ENCODE peak calls at places on chromosomes 13 and 19, in eight cellular contexts. One of them, this sample, is unnamed.

GRCh38 chr19:55563261-55563690 is 17.4 kb downstream of the ZNF579 start:
- DNase-seq in GM20000: no peak
- DNase-seq in A549: no peak
- DNase-seq in lung: no peak
- DNase-seq in foreskin fibroblast: peak; percentile 43
- DNase-seq in neural crest cell: no peak
- DNase-seq in uterus: peak; percentile 69
- DNase-seq in OCI-LY7: no peak
- DNase-seq in this sample: no peak

GRCh38 chr13:67048793-67049150 is 181.4 kb downstream of the PCDH9 start:
- DNase-seq in neural crest cell: no peak
- DNase-seq in A549: no peak
- DNase-seq in uterus: no peak
- DNase-seq in lung: no peak
- DNase-seq in GM20000: no peak
- DNase-seq in OCI-LY7: no peak
- DNase-seq in foreskin fibroblast: peak; percentile 78
- DNase-seq in this sample: no peak

GRCh38 chr13:70668293-70668692 is 560.0 kb upstream of the KLHL1 start:
- DNase-seq in uterus: no peak
- DNase-seq in OCI-LY7: no peak
- DNase-seq in neural crest cell: no peak
- DNase-seq in lung: peak; percentile 42
- DNase-seq in foreskin fibroblast: no peak
- DNase-seq in A549: no peak
- DNase-seq in GM20000: no peak
- DNase-seq in this sample: no peak

GRCh38 chr19:44258139-44258538 is 1.5 kb upstream of the ZNF233 start:
- DNase-seq in foreskin fibroblast: no peak
- DNase-seq in lung: no peak
- DNase-seq in uterus: no peak
- DNase-seq in GM20000: no peak
- DNase-seq in A549: no peak
- DNase-seq in neural crest cell: no peak
- DNase-seq in OCI-LY7: no peak
- DNase-seq in this sample: no peak

GRCh38 chr19:591099-591958 is 1.6 kb downstream of the HCN2 start:
- DNase-seq in A549: no peak
- DNase-seq in lung: no peak
- DNase-seq in uterus: peak; percentile 38
- DNase-seq in foreskin fibroblast: peak; percentile 52
- DNase-seq in OCI-LY7: no peak
- DNase-seq in GM20000: no peak
- DNase-seq in neural crest cell: peak; percentile 39
- DNase-seq in this sample: no peak

GRCh38 chr13:48244159-48244558 is 11.2 kb downstream of the ITM2B start:
- DNase-seq in uterus: no peak
- DNase-seq in GM20000: no peak
- DNase-seq in lung: no peak
- DNase-seq in A549: no peak
- DNase-seq in neural crest cell: no peak
- DNase-seq in OCI-LY7: no peak
- DNase-seq in foreskin fibroblast: no peak
- DNase-seq in this sample: no peak

GRCh38 chr19:1855828-1856255 is 7.5 kb downstream of the KLF16 start:
- DNase-seq in lung: no peak
- DNase-seq in GM20000: no peak
- DNase-seq in neural crest cell: no peak
- DNase-seq in OCI-LY7: peak; percentile 37
- DNase-seq in A549: no peak
- DNase-seq in foreskin fibroblast: peak; percentile 72
- DNase-seq in uterus: no peak
- DNase-seq in this sample: no peak

GRCh38 chr13:96481482-96481881 is 391.6 kb downstream of the HS6ST3 start:
- DNase-seq in OCI-LY7: no peak
- DNase-seq in foreskin fibroblast: no peak
- DNase-seq in GM20000: no peak
- DNase-seq in A549: no peak
- DNase-seq in neural crest cell: no peak
- DNase-seq in lung: no peak
- DNase-seq in uterus: no peak
- DNase-seq in this sample: no peak

GRCh38 chr19:45821103-45821521 is 6.0 kb upstream of the RSPH6A start:
- DNase-seq in lung: no peak
- DNase-seq in OCI-LY7: no peak
- DNase-seq in foreskin fibroblast: no peak
- DNase-seq in GM20000: no peak
- DNase-seq in neural crest cell: no peak
- DNase-seq in uterus: no peak
- DNase-seq in A549: no peak
- DNase-seq in this sample: no peak

GRCh38 chr19:39187552-39187943 is 9.2 kb upstream of the NCCRP1 start:
- DNase-seq in foreskin fibroblast: no peak
- DNase-seq in uterus: no peak
- DNase-seq in GM20000: no peak
- DNase-seq in neural crest cell: no peak
- DNase-seq in A549: no peak
- DNase-seq in lung: no peak
- DNase-seq in OCI-LY7: no peak
- DNase-seq in this sample: no peak
- TF ChIP-seq CTCF in foreskin fibroblast: no peak
- TF ChIP-seq CTCF in uterus: no peak
- TF ChIP-seq CTCF in GM20000: peak; percentile 14
- TF ChIP-seq CTCF in neural crest cell: peak; percentile 44
- TF ChIP-seq CTCF in A549: peak; percentile 21
- TF ChIP-seq CTCF in lung: no peak
- TF ChIP-seq CTCF in OCI-LY7: peak; percentile 47
- TF ChIP-seq CTCF in this sample: peak; percentile 7

GRCh38 chr19:15269806-15270205 is 37.6 kb upstream of the EPHX3 start:
- DNase-seq in uterus: no peak
- DNase-seq in foreskin fibroblast: no peak
- DNase-seq in OCI-LY7: no peak
- DNase-seq in A549: no peak
- DNase-seq in GM20000: no peak
- DNase-seq in lung: no peak
- DNase-seq in neural crest cell: no peak
- DNase-seq in this sample: no peak
- TF ChIP-seq CTCF in uterus: no peak
- TF ChIP-seq CTCF in foreskin fibroblast: no peak
- TF ChIP-seq CTCF in OCI-LY7: no peak
- TF ChIP-seq CTCF in A549: no peak
- TF ChIP-seq CTCF in GM20000: no peak
- TF ChIP-seq CTCF in lung: no peak
- TF ChIP-seq CTCF in neural crest cell: no peak
- TF ChIP-seq CTCF in this sample: no peak

DNA sequence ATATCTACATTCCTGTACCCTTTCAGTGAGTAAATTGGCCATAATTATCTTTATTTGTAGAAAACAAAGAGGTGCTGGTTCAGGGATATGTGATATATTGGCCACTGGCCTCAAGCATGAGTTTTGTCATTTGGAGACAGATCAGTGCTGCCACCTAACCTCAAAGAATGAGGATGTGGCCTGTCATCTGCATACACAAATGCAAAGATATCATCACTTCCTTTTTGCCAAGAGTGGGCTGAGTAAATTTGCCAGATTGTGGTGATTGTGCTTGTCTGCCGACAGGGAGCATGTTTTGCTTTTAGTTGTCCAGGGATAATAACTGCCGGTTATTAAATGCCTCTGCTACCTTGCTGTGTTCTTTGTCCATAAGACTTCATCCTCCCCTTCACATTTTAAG is 44.2 kb downstream of the WASF3 start:
- DNase-seq in foreskin fibroblast: peak; percentile 37
- DNase-seq in neural crest cell: no peak
- DNase-seq in lung: no peak
- DNase-seq in A549: no peak
- DNase-seq in uterus: no peak
- DNase-seq in GM20000: peak; percentile 10
- DNase-seq in OCI-LY7: peak; percentile 41
- DNase-seq in this sample: peak; percentile 25
- TF ChIP-seq CTCF in foreskin fibroblast: no peak
- TF ChIP-seq CTCF in neural crest cell: no peak
- TF ChIP-seq CTCF in lung: no peak
- TF ChIP-seq CTCF in A549: no peak
- TF ChIP-seq CTCF in uterus: no peak
- TF ChIP-seq CTCF in GM20000: no peak
- TF ChIP-seq CTCF in OCI-LY7: peak; percentile 52
- TF ChIP-seq CTCF in this sample: peak; percentile 10

GRCh38 chr13:106038752-106039151 is 496.7 kb downstream of the EFNB2 start:
- DNase-seq in neural crest cell: no peak
- DNase-seq in lung: no peak
- DNase-seq in GM20000: no peak
- DNase-seq in OCI-LY7: no peak
- DNase-seq in uterus: no peak
- DNase-seq in foreskin fibroblast: peak; percentile 87
- DNase-seq in A549: peak; percentile 5
- DNase-seq in this sample: no peak

GRCh38 chr13:106034201-106034600 is 501.3 kb downstream of the EFNB2 start:
- DNase-seq in A549: no peak
- DNase-seq in neural crest cell: no peak
- DNase-seq in uterus: no peak
- DNase-seq in OCI-LY7: no peak
- DNase-seq in foreskin fibroblast: no peak
- DNase-seq in GM20000: no peak
- DNase-seq in lung: no peak
- DNase-seq in this sample: no peak

GRCh38 chr13:106033634-106034033 is 501.8 kb downstream of the EFNB2 start:
- DNase-seq in foreskin fibroblast: peak; percentile 77
- DNase-seq in A549: peak; percentile 27
- DNase-seq in OCI-LY7: no peak
- DNase-seq in lung: no peak
- DNase-seq in GM20000: no peak
- DNase-seq in uterus: no peak
- DNase-seq in neural crest cell: no peak
- DNase-seq in this sample: no peak

GRCh38 chr13:106041445-106041844 is 494.0 kb downstream of the EFNB2 start:
- DNase-seq in OCI-LY7: no peak
- DNase-seq in GM20000: no peak
- DNase-seq in neural crest cell: no peak
- DNase-seq in A549: no peak
- DNase-seq in foreskin fibroblast: no peak
- DNase-seq in uterus: no peak
- DNase-seq in lung: no peak
- DNase-seq in this sample: no peak

GRCh38 chr13:106036870-106037269 is 498.6 kb downstream of the EFNB2 start:
- DNase-seq in neural crest cell: no peak
- DNase-seq in OCI-LY7: no peak
- DNase-seq in GM20000: no peak
- DNase-seq in lung: no peak
- DNase-seq in A549: peak; percentile 12
- DNase-seq in foreskin fibroblast: no peak
- DNase-seq in uterus: no peak
- DNase-seq in this sample: no peak
- TF ChIP-seq CTCF in neural crest cell: no peak
- TF ChIP-seq CTCF in OCI-LY7: no peak
- TF ChIP-seq CTCF in GM20000: no peak
- TF ChIP-seq CTCF in lung: no peak
- TF ChIP-seq CTCF in A549: no peak
- TF ChIP-seq CTCF in foreskin fibroblast: no peak
- TF ChIP-seq CTCF in uterus: no peak
- TF ChIP-seq CTCF in this sample: no peak

DNA sequence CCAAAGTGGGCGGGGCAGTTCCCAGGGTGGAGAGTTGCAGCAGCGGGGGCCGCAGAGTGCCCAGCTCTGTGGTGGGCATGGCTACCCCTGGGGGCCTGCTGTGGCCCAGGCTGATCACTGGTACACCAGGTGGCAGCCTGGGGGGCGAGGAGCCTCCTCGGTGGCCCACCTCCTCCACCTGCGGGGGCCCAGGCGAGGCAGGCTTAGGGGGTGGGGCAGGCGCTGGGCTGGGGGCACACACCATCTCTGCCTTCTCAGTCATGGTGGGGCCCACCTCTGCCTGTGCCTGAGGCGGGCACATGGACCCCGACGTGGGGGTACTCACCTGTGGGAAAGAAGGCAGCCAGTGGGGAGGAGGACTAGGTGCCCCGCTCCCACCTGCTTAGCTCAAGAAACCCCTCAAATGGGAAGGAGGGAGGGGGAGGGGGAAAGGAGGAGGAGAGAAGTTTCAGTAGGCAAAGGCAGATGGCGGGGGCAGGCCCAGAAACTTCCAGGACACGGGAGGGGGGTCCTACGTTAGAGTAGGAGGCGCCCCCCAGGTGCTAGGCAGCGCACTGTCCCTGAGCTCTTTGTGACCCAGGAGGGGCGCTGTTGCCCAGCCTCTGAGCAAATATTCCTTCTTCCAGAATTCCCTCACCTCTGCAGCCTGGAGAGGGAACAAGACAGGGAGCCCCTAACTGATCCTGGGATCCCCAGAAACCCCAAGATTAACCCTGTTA is 1.6 kb downstream of the LYL1 start:
- DNase-seq in GM20000: no peak
- DNase-seq in neural crest cell: no peak
- DNase-seq in lung: no peak
- DNase-seq in OCI-LY7: peak; percentile 37
- DNase-seq in A549: peak; percentile 24
- DNase-seq in uterus: no peak
- DNase-seq in foreskin fibroblast: peak; percentile 46
- DNase-seq in this sample: no peak
- TF ChIP-seq CTCF in GM20000: peak; percentile 52
- TF ChIP-seq CTCF in neural crest cell: peak; percentile 19
- TF ChIP-seq CTCF in lung: peak; percentile 24
- TF ChIP-seq CTCF in OCI-LY7: peak; percentile 86
- TF ChIP-seq CTCF in A549: no peak
- TF ChIP-seq CTCF in uterus: no peak
- TF ChIP-seq CTCF in foreskin fibroblast: no peak
- TF ChIP-seq CTCF in this sample: peak; percentile 47

GRCh38 chr19:17005000-17005399 is 21.6 kb downstream of the CPAMD8 start:
- DNase-seq in uterus: no peak
- DNase-seq in OCI-LY7: peak; percentile 26
- DNase-seq in neural crest cell: no peak
- DNase-seq in lung: no peak
- DNase-seq in GM20000: no peak
- DNase-seq in foreskin fibroblast: no peak
- DNase-seq in A549: no peak
- DNase-seq in this sample: no peak
- TF ChIP-seq CTCF in uterus: no peak
- TF ChIP-seq CTCF in OCI-LY7: peak; percentile 68
- TF ChIP-seq CTCF in neural crest cell: peak; percentile 23
- TF ChIP-seq CTCF in lung: no peak
- TF ChIP-seq CTCF in GM20000: no peak
- TF ChIP-seq CTCF in foreskin fibroblast: no peak
- TF ChIP-seq CTCF in A549: no peak
- TF ChIP-seq CTCF in this sample: peak; percentile 8

GRCh38 chr13:98546402-98546801 is 30.5 kb downstream of the STK24 start:
- DNase-seq in GM20000: no peak
- DNase-seq in OCI-LY7: no peak
- DNase-seq in foreskin fibroblast: no peak
- DNase-seq in lung: no peak
- DNase-seq in A549: no peak
- DNase-seq in neural crest cell: no peak
- DNase-seq in uterus: no peak
- DNase-seq in this sample: no peak
- TF ChIP-seq CTCF in GM20000: no peak
- TF ChIP-seq CTCF in OCI-LY7: no peak
- TF ChIP-seq CTCF in foreskin fibroblast: no peak
- TF ChIP-seq CTCF in lung: no peak
- TF ChIP-seq CTCF in A549: no peak
- TF ChIP-seq CTCF in neural crest cell: no peak
- TF ChIP-seq CTCF in uterus: no peak
- TF ChIP-seq CTCF in this sample: peak; percentile 20

GRCh38 chr13:75566658-75567057 is 17.1 kb downstream of the UCHL3 start:
- DNase-seq in foreskin fibroblast: peak; percentile 78
- DNase-seq in neural crest cell: no peak
- DNase-seq in OCI-LY7: peak; percentile 9
- DNase-seq in uterus: no peak
- DNase-seq in lung: no peak
- DNase-seq in GM20000: no peak
- DNase-seq in A549: peak; percentile 56
- DNase-seq in this sample: no peak
- TF ChIP-seq CTCF in foreskin fibroblast: peak; percentile 15
- TF ChIP-seq CTCF in neural crest cell: peak; percentile 60
- TF ChIP-seq CTCF in OCI-LY7: peak; percentile 72
- TF ChIP-seq CTCF in uterus: no peak
- TF ChIP-seq CTCF in lung: no peak
- TF ChIP-seq CTCF in GM20000: no peak
- TF ChIP-seq CTCF in A549: peak; percentile 50
- TF ChIP-seq CTCF in this sample: peak; percentile 41

This sample was measured in GM13977.